ENCODE peak calls at places on chromosomes 6 and 20, in five cellular contexts. One of them, this sample, is unnamed.

GRCh38 chr6:39225543-39225942 is 3.7 kb downstream of the KCNK5 start:
- DNase-seq in HEK293T: no peak
- DNase-seq in NCI-H1092: no peak
- DNase-seq in GM12891: no peak
- DNase-seq in IMR-90: no peak
- DNase-seq in this sample: no peak

GRCh38 chr6:129331450-129332138 is 378.4 kb downstream of the ARHGAP18 start:
- DNase-seq in HEK293T: no peak
- DNase-seq in NCI-H1092: no peak
- DNase-seq in GM12891: no peak
- DNase-seq in IMR-90: peak; percentile 78
- DNase-seq in this sample: no peak

GRCh38 chr6:18477301-18477941 is 90.3 kb downstream of the RNF144B start:
- DNase-seq in HEK293T: no peak
- DNase-seq in NCI-H1092: no peak
- DNase-seq in GM12891: no peak
- DNase-seq in IMR-90: peak; percentile 21
- DNase-seq in this sample: no peak

GRCh38 chr20:23692725-23693124 is 3.9 kb upstream of the CST4 start:
- DNase-seq in HEK293T: no peak
- DNase-seq in NCI-H1092: no peak
- DNase-seq in GM12891: no peak
- DNase-seq in IMR-90: no peak
- DNase-seq in this sample: no peak

GRCh38 chr6:88141641-88142298 is 24.4 kb downstream of the CNR1 start:
- DNase-seq in HEK293T: no peak
- DNase-seq in NCI-H1092: no peak
- DNase-seq in GM12891: peak; percentile 48
- DNase-seq in IMR-90: no peak
- DNase-seq in this sample: no peak

GRCh38 chr6:82057846-82058554 is 189.5 kb downstream of the IBTK start:
- DNase-seq in HEK293T: no peak
- DNase-seq in NCI-H1092: peak; percentile 10
- DNase-seq in GM12891: no peak
- DNase-seq in IMR-90: peak; percentile 57
- DNase-seq in this sample: no peak

GRCh38 chr6:40907198-40907701 is 131.8 kb downstream of the UNC5CL start:
- DNase-seq in HEK293T: no peak
- DNase-seq in NCI-H1092: peak; percentile 74
- DNase-seq in GM12891: no peak
- DNase-seq in IMR-90: peak; percentile 9
- DNase-seq in this sample: peak; percentile 65

GRCh38 chr6:43776115-43776798 is 6.2 kb downstream of the VEGFA start:
- DNase-seq in HEK293T: no peak
- DNase-seq in NCI-H1092: no peak
- DNase-seq in GM12891: no peak
- DNase-seq in IMR-90: no peak
- DNase-seq in this sample: no peak

GRCh38 chr6:150531957-150532356 is 67.7 kb upstream of the PLEKHG1 start:
- DNase-seq in HEK293T: no peak
- DNase-seq in NCI-H1092: no peak
- DNase-seq in GM12891: no peak
- DNase-seq in IMR-90: no peak
- DNase-seq in this sample: no peak

GRCh38 chr6:27651371-27651732 is 178.4 kb upstream of the ZNF184 start:
- DNase-seq in HEK293T: peak; percentile 36
- DNase-seq in NCI-H1092: no peak
- DNase-seq in GM12891: no peak
- DNase-seq in IMR-90: no peak
- DNase-seq in this sample: peak; percentile 35

GRCh38 chr6:56708810-56709597 is 66.3 kb upstream of the DST start:
- DNase-seq in HEK293T: peak; percentile 19
- DNase-seq in NCI-H1092: no peak
- DNase-seq in GM12891: no peak
- DNase-seq in IMR-90: peak; percentile 76
- DNase-seq in this sample: no peak

GRCh38 chr20:18739785-18740184 is 73.8 kb upstream of the SCP2D1 start:
- DNase-seq in HEK293T: peak; percentile 12
- DNase-seq in NCI-H1092: no peak
- DNase-seq in GM12891: no peak
- DNase-seq in IMR-90: peak; percentile 90
- DNase-seq in this sample: no peak

GRCh38 chr20:59007758-59008511 is 881 bp upstream of the CTSZ start:
- DNase-seq in HEK293T: no peak
- DNase-seq in NCI-H1092: no peak
- DNase-seq in GM12891: peak; percentile 80
- DNase-seq in IMR-90: no peak
- DNase-seq in this sample: no peak

GRCh38 chr20:18272451-18272850 is 15.9 kb upstream of the ZNF133 start:
- DNase-seq in HEK293T: no peak
- DNase-seq in NCI-H1092: no peak
- DNase-seq in GM12891: no peak
- DNase-seq in IMR-90: no peak
- DNase-seq in this sample: no peak

GRCh38 chr20:44629017-44629385 is 22.5 kb downstream of the ADA start:
- DNase-seq in HEK293T: no peak
- DNase-seq in NCI-H1092: no peak
- DNase-seq in GM12891: no peak
- DNase-seq in IMR-90: no peak
- DNase-seq in this sample: no peak

GRCh38 chr20:48785801-48786200 is 42.0 kb downstream of the PREX1 start:
- DNase-seq in HEK293T: no peak
- DNase-seq in NCI-H1092: no peak
- DNase-seq in GM12891: no peak
- DNase-seq in IMR-90: no peak
- DNase-seq in this sample: no peak

GRCh38 chr6:142773324-142773723 is 171.7 kb downstream of the HIVEP2 start:
- DNase-seq in HEK293T: no peak
- DNase-seq in NCI-H1092: no peak
- DNase-seq in GM12891: no peak
- DNase-seq in IMR-90: no peak
- DNase-seq in this sample: no peak

GRCh38 chr20:24795444-24795843 is 153.6 kb upstream of the CST7 start:
- DNase-seq in HEK293T: no peak
- DNase-seq in NCI-H1092: no peak
- DNase-seq in GM12891: no peak
- DNase-seq in IMR-90: peak; percentile 1
- DNase-seq in this sample: no peak

GRCh38 chr6:146901940-146902816 is 302.0 kb upstream of the STXBP5 start:
- DNase-seq in HEK293T: no peak
- DNase-seq in NCI-H1092: no peak
- DNase-seq in GM12891: no peak
- DNase-seq in IMR-90: peak; percentile 23
- DNase-seq in this sample: no peak

GRCh38 chr6:12801141-12801540 is 84.6 kb downstream of the PHACTR1 start:
- DNase-seq in HEK293T: no peak
- DNase-seq in NCI-H1092: no peak
- DNase-seq in GM12891: no peak
- DNase-seq in IMR-90: no peak
- DNase-seq in this sample: no peak

GRCh38 chr20:7505835-7506221 is 434.4 kb downstream of the HAO1 start:
- DNase-seq in HEK293T: no peak
- DNase-seq in NCI-H1092: no peak
- DNase-seq in GM12891: no peak
- DNase-seq in IMR-90: no peak
- DNase-seq in this sample: no peak

GRCh38 chr6:111057074-111057752 is 30.1 kb upstream of the SLC16A10 start:
- DNase-seq in HEK293T: peak; percentile 76
- DNase-seq in NCI-H1092: no peak
- DNase-seq in GM12891: peak; percentile 8
- DNase-seq in IMR-90: peak; percentile 52
- DNase-seq in this sample: peak; percentile 47

GRCh38 chr6:116351101-116351500 is 19.6 kb upstream of the DSE start:
- DNase-seq in HEK293T: no peak
- DNase-seq in NCI-H1092: no peak
- DNase-seq in GM12891: no peak
- DNase-seq in IMR-90: no peak
- DNase-seq in this sample: no peak

GRCh38 chr20:316316-317068 is 8.9 kb upstream of the SOX12 start:
- DNase-seq in HEK293T: no peak
- DNase-seq in NCI-H1092: no peak
- DNase-seq in GM12891: no peak
- DNase-seq in IMR-90: peak; percentile 88
- DNase-seq in this sample: no peak

GRCh38 chr6:137856138-137856898 is 10.7 kb upstream of the TNFAIP3 start:
- DNase-seq in HEK293T: no peak
- DNase-seq in NCI-H1092: no peak
- DNase-seq in GM12891: no peak
- DNase-seq in IMR-90: no peak
- DNase-seq in this sample: no peak

GRCh38 chr6:128112494-128112893 is 211.6 kb upstream of the THEMIS start:
- DNase-seq in HEK293T: no peak
- DNase-seq in NCI-H1092: no peak
- DNase-seq in GM12891: no peak
- DNase-seq in IMR-90: peak; percentile 10
- DNase-seq in this sample: no peak

GRCh38 chr6:46015119-46015968 is at the start of gene CLIC5:
- DNase-seq in HEK293T: peak; percentile 61
- DNase-seq in NCI-H1092: no peak
- DNase-seq in GM12891: peak; percentile 25
- DNase-seq in IMR-90: no peak
- DNase-seq in this sample: no peak

GRCh38 chr20:8432435-8433148 is 300.5 kb downstream of the PLCB1 start:
- DNase-seq in HEK293T: no peak
- DNase-seq in NCI-H1092: no peak
- DNase-seq in GM12891: no peak
- DNase-seq in IMR-90: no peak
- DNase-seq in this sample: no peak

GRCh38 chr6:36659271-36659670 is 19.2 kb upstream of the CDKN1A start:
- DNase-seq in HEK293T: no peak
- DNase-seq in NCI-H1092: no peak
- DNase-seq in GM12891: no peak
- DNase-seq in IMR-90: peak; percentile 74
- DNase-seq in this sample: no peak

GRCh38 chr20:37693203-37693602 is 627 bp upstream of the CTNNBL1 start:
- DNase-seq in HEK293T: no peak
- DNase-seq in NCI-H1092: no peak
- DNase-seq in GM12891: no peak
- DNase-seq in IMR-90: no peak
- DNase-seq in this sample: no peak